ENCODE peak calls at places on chromosome 14, in four cellular contexts. Z is bronchial epithelial cell, V is AG20443, A is mammary epithelial cell. S is an unnamed sample.

GRCh38 chr14:97299661-97300060 is 502.5 kb downstream of the VRK1 start:
- DNase-seq in A (no peak), V (no peak), Z (no peak), S (no peak)

GRCh38 chr14:91891081-91891480 is 23.7 kb upstream of the TC2N start:
- DNase-seq in Z (no peak), V (no peak), A (no peak), S (no peak)

GRCh38 chr14:71166434-71166833 is 259.2 kb downstream of the PCNX1 start:
- DNase-seq in V (peak), Z (peak), A (peak), S (peak)

GRCh38 chr14:90091393-90091792 is 29.6 kb downstream of the KCNK13 start:
- DNase-seq in Z (no peak), V (no peak), A (no peak), S (peak)

GRCh38 chr14:91048256-91048655 is 12.2 kb downstream of the RPS6KA5 start:
- DNase-seq in Z (no peak), V (no peak), A (no peak), S (no peak)

GRCh38 chr14:20998674-20999366 is at the start of gene SLC39A2:
- DNase-seq in Z (peak), V (peak), A (peak), S (peak)

GRCh38 chr14:68249534-68250517 is 430.2 kb downstream of the RAD51B start:
- DNase-seq in Z (peak), A (peak), V (peak), S (peak)

GRCh38 chr14:90777358-90777757 is 38.9 kb downstream of the TTC7B start:
- DNase-seq in V (no peak), Z (no peak), A (no peak), S (no peak)

GRCh38 chr14:30603402-30603801 is 18.7 kb upstream of the SCFD1 start:
- DNase-seq in Z (no peak), V (no peak), A (peak), S (no peak)

GRCh38 chr14:29216774-29217232 is 450.2 kb downstream of the FOXG1 start:
- DNase-seq in Z (peak), V (no peak), A (no peak), S (no peak)